ENCODE peak calls at places on chromosomes 3 and 15, in nine cellular contexts. One of them, this sample, is unnamed. For H3K9me3, the result is how much of the 10 kb centered on the place peaks cover.

GRCh38 chr3:188889070-188889491 is 282.7 kb upstream of the TPRG1 start:
- DNase-seq in A549: no peak
- DNase-seq in body of pancreas: no peak
- DNase-seq in Peyer's patch: no peak
- DNase-seq in stomach: no peak
- DNase-seq in breast epithelium: no peak
- DNase-seq in spleen: no peak
- DNase-seq in IMR-90: no peak
- DNase-seq in HCT116: no peak
- DNase-seq in this sample: no peak

GRCh38 chr3:194098036-194098871 is 37.7 kb upstream of the HES1 start:
- DNase-seq in A549: no peak
- DNase-seq in body of pancreas: peak
- DNase-seq in Peyer's patch: no peak
- DNase-seq in stomach: no peak
- DNase-seq in breast epithelium: no peak
- DNase-seq in spleen: no peak
- DNase-seq in IMR-90: no peak
- DNase-seq in HCT116: no peak
- DNase-seq in this sample: no peak

GRCh38 chr15:66923438-66923881 is 141.9 kb upstream of the SMAD3 start:
- DNase-seq in A549: peak
- DNase-seq in body of pancreas: peak
- DNase-seq in Peyer's patch: peak
- DNase-seq in stomach: peak
- DNase-seq in breast epithelium: no peak
- DNase-seq in spleen: no peak
- DNase-seq in IMR-90: no peak
- DNase-seq in HCT116: peak
- DNase-seq in this sample: no peak

GRCh38 chr3:160758929-160759577 is 3.0 kb downstream of the PPM1L start:
- DNase-seq in A549: no peak
- DNase-seq in body of pancreas: no peak
- DNase-seq in Peyer's patch: no peak
- DNase-seq in stomach: no peak
- DNase-seq in breast epithelium: no peak
- DNase-seq in spleen: no peak
- DNase-seq in IMR-90: no peak
- DNase-seq in HCT116: no peak
- DNase-seq in this sample: no peak

GRCh38 chr3:148707596-148708386 is 10.1 kb downstream of the AGTR1 start:
- DNase-seq in A549: no peak
- DNase-seq in body of pancreas: no peak
- DNase-seq in Peyer's patch: no peak
- DNase-seq in stomach: no peak
- DNase-seq in breast epithelium: no peak
- DNase-seq in spleen: no peak
- DNase-seq in IMR-90: peak
- DNase-seq in HCT116: no peak
- DNase-seq in this sample: no peak

GRCh38 chr3:159840900-159841299 is 147.7 kb upstream of the IL12A start:
- DNase-seq in A549: peak
- DNase-seq in body of pancreas: no peak
- DNase-seq in Peyer's patch: no peak
- DNase-seq in stomach: no peak
- DNase-seq in breast epithelium: peak
- DNase-seq in spleen: no peak
- DNase-seq in IMR-90: no peak
- DNase-seq in HCT116: no peak
- DNase-seq in this sample: peak

GRCh38 chr3:120147072-120147871 is 53.0 kb upstream of the GSK3B start:
- DNase-seq in A549: peak
- DNase-seq in body of pancreas: peak
- DNase-seq in Peyer's patch: peak
- DNase-seq in stomach: peak
- DNase-seq in breast epithelium: peak
- DNase-seq in spleen: no peak
- DNase-seq in IMR-90: no peak
- DNase-seq in HCT116: no peak
- DNase-seq in this sample: peak

GRCh38 chr3:184680411-184680990 is 31.4 kb downstream of the MAGEF1 start:
- DNase-seq in A549: no peak
- DNase-seq in body of pancreas: no peak
- DNase-seq in Peyer's patch: no peak
- DNase-seq in stomach: no peak
- DNase-seq in breast epithelium: no peak
- DNase-seq in spleen: no peak
- DNase-seq in IMR-90: no peak
- DNase-seq in HCT116: no peak
- DNase-seq in this sample: no peak

GRCh38 chr3:10596746-10597448 is 91.5 kb upstream of the ATP2B2 start:
- DNase-seq in A549: no peak
- DNase-seq in body of pancreas: no peak
- DNase-seq in Peyer's patch: no peak
- DNase-seq in stomach: no peak
- DNase-seq in breast epithelium: no peak
- DNase-seq in spleen: no peak
- DNase-seq in IMR-90: no peak
- DNase-seq in HCT116: no peak
- DNase-seq in this sample: no peak

GRCh38 chr15:58748787-58749531 is 548 bp downstream of the ADAM10 start:
- DNase-seq in A549: peak
- DNase-seq in body of pancreas: peak
- DNase-seq in Peyer's patch: peak
- DNase-seq in stomach: peak
- DNase-seq in breast epithelium: no peak
- DNase-seq in spleen: peak
- DNase-seq in IMR-90: no peak
- DNase-seq in HCT116: no peak
- DNase-seq in this sample: peak

GRCh38 chr15:35690698-35691116 is 144.7 kb upstream of the DPH6 start:
- DNase-seq in A549: no peak
- DNase-seq in body of pancreas: no peak
- DNase-seq in Peyer's patch: no peak
- DNase-seq in stomach: no peak
- DNase-seq in breast epithelium: no peak
- DNase-seq in spleen: no peak
- DNase-seq in IMR-90: peak
- DNase-seq in HCT116: no peak
- DNase-seq in this sample: no peak

GRCh38 chr15:41530363-41530956 is 13.6 kb downstream of the RPAP1 start:
- DNase-seq in A549: no peak
- DNase-seq in body of pancreas: no peak
- DNase-seq in Peyer's patch: no peak
- DNase-seq in stomach: no peak
- DNase-seq in breast epithelium: no peak
- DNase-seq in spleen: no peak
- DNase-seq in IMR-90: no peak
- DNase-seq in HCT116: no peak
- DNase-seq in this sample: no peak

GRCh38 chr3:14297305-14297704 is 105.1 kb upstream of the SLC6A6 start:
- DNase-seq in A549: no peak
- DNase-seq in body of pancreas: no peak
- DNase-seq in Peyer's patch: no peak
- DNase-seq in stomach: no peak
- DNase-seq in breast epithelium: no peak
- DNase-seq in spleen: no peak
- DNase-seq in IMR-90: no peak
- DNase-seq in HCT116: no peak
- DNase-seq in this sample: no peak

GRCh38 chr3:14297784-14298236 is 104.6 kb upstream of the SLC6A6 start:
- DNase-seq in A549: no peak
- DNase-seq in body of pancreas: no peak
- DNase-seq in Peyer's patch: no peak
- DNase-seq in stomach: no peak
- DNase-seq in breast epithelium: peak
- DNase-seq in spleen: no peak
- DNase-seq in IMR-90: no peak
- DNase-seq in HCT116: no peak
- DNase-seq in this sample: peak

GRCh38 chr3:14299767-14300166 is 102.6 kb upstream of the SLC6A6 start:
- DNase-seq in A549: no peak
- DNase-seq in body of pancreas: no peak
- DNase-seq in Peyer's patch: no peak
- DNase-seq in stomach: no peak
- DNase-seq in breast epithelium: no peak
- DNase-seq in spleen: no peak
- DNase-seq in IMR-90: no peak
- DNase-seq in HCT116: no peak
- DNase-seq in this sample: no peak

GRCh38 chr3:14298991-14299555 is 103.3 kb upstream of the SLC6A6 start:
- DNase-seq in A549: no peak
- DNase-seq in body of pancreas: no peak
- DNase-seq in Peyer's patch: no peak
- DNase-seq in stomach: no peak
- DNase-seq in breast epithelium: no peak
- DNase-seq in spleen: no peak
- DNase-seq in IMR-90: no peak
- DNase-seq in HCT116: no peak
- DNase-seq in this sample: no peak

DNA sequence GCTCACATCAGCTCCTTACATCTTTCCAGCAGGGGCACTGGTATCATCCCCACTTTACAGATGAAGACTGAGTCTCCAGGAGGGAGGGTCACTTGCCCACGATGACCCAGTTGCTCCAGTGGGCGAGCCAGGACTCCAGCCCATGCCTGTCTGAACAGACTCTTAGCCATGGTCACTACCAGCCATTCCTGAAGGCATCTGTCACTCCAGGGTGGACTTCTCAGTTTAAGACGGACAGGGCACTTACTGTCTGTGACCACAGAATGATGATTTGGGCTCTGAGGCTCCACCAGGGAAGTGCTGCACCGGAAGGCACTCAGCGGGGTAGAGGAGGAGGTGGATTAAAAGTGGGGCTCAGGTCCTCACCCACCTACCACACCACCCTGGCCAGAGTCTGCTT is 104.0 kb upstream of the SLC6A6 start:
- DNase-seq in A549: no peak
- DNase-seq in body of pancreas: no peak
- DNase-seq in Peyer's patch: no peak
- DNase-seq in stomach: no peak
- DNase-seq in breast epithelium: no peak
- DNase-seq in spleen: no peak
- DNase-seq in IMR-90: no peak
- DNase-seq in HCT116: no peak
- DNase-seq in this sample: no peak
- TF ChIP-seq POLR2A in A549: no peak
- TF ChIP-seq POLR2A in body of pancreas: no peak
- TF ChIP-seq POLR2A in Peyer's patch: no peak
- TF ChIP-seq POLR2A in stomach: no peak
- TF ChIP-seq POLR2A in breast epithelium: no peak
- TF ChIP-seq POLR2A in spleen: no peak
- TF ChIP-seq POLR2A in IMR-90: no peak
- TF ChIP-seq POLR2A in HCT116: no peak
- TF ChIP-seq POLR2A in this sample: no peak

DNA sequence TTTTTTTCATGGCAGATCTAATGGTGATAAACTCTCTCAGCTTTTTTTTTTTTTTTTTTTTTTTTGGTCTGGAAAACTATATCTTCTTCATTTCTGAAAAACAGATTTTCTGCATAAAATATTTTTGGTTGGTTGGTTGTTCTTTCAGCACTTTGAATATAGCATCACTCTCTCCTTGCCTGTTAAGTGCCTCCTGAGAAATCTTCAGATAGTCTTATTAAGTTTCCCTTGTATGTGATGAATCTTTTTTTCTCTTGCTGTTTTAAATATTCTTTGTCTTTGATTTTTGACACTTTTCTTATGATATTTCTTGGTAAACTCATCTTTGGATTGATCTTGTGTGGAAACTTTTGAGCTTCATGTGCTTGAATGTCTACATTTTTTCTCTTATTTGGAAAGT is 44.2 kb upstream of the OSTN start:
- DNase-seq in A549: no peak
- DNase-seq in body of pancreas: no peak
- DNase-seq in Peyer's patch: no peak
- DNase-seq in stomach: no peak
- DNase-seq in breast epithelium: no peak
- DNase-seq in spleen: no peak
- DNase-seq in IMR-90: no peak
- DNase-seq in HCT116: no peak
- DNase-seq in this sample: no peak
- H3K9me3 ChIP-seq in A549: under half
- H3K9me3 ChIP-seq in body of pancreas: under half
- H3K9me3 ChIP-seq in Peyer's patch: under half
- H3K9me3 ChIP-seq in stomach: under half
- H3K9me3 ChIP-seq in breast epithelium: under half
- H3K9me3 ChIP-seq in spleen: under half
- H3K9me3 ChIP-seq in IMR-90: under half
- H3K9me3 ChIP-seq in HCT116: under half
- H3K9me3 ChIP-seq in this sample: under half

DNA sequence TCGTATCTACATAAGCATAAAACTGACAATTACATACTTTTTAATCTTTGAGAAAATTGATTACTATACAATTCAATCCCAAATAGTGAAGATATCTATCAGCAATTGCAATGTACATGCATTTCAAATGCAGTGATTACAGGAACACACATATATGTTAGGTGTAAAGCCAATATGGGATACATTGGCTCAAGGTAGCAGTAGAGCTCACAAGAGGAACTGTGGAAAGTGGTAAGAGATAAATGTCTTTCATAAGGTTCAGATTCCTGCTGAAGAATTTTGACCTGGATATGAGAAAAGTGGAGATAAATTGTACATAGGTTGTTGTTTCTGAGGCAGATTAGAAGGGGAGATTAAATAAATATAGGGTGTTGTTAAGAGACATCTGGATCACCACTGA is 1280.5 kb downstream of the OTOL1 start:
- DNase-seq in A549: peak
- DNase-seq in body of pancreas: no peak
- DNase-seq in Peyer's patch: no peak
- DNase-seq in stomach: no peak
- DNase-seq in breast epithelium: no peak
- DNase-seq in spleen: no peak
- DNase-seq in IMR-90: no peak
- DNase-seq in HCT116: no peak
- DNase-seq in this sample: no peak
- TF ChIP-seq CTCF in A549: peak
- TF ChIP-seq CTCF in body of pancreas: no peak
- TF ChIP-seq CTCF in Peyer's patch: peak
- TF ChIP-seq CTCF in stomach: no peak
- TF ChIP-seq CTCF in breast epithelium: no peak
- TF ChIP-seq CTCF in spleen: no peak
- TF ChIP-seq CTCF in IMR-90: no peak
- TF ChIP-seq CTCF in HCT116: peak
- TF ChIP-seq CTCF in this sample: no peak

GRCh38 chr3:132416807-132417694 is at the start of gene DNAJC13:
- DNase-seq in A549: peak
- DNase-seq in body of pancreas: peak
- DNase-seq in Peyer's patch: peak
- DNase-seq in stomach: peak
- DNase-seq in breast epithelium: peak
- DNase-seq in spleen: peak
- DNase-seq in IMR-90: peak
- DNase-seq in HCT116: peak
- DNase-seq in this sample: peak
- TF ChIP-seq POLR2A in A549: peak
- TF ChIP-seq POLR2A in body of pancreas: peak
- TF ChIP-seq POLR2A in Peyer's patch: peak
- TF ChIP-seq POLR2A in stomach: peak
- TF ChIP-seq POLR2A in breast epithelium: peak
- TF ChIP-seq POLR2A in spleen: no peak
- TF ChIP-seq POLR2A in IMR-90: peak
- TF ChIP-seq POLR2A in HCT116: peak
- TF ChIP-seq POLR2A in this sample: peak

This sample was measured in prostate gland.